ENCODE peak calls at places on chromosome 6, in ten cellular contexts. H is astrocyte of the spinal cord; K is choroid plexus epithelial cell; X is upper lobe of right lung; F is OCI-LY7; P is neural crest cell; M is WTC11; U is neural progenitor cell; A is CD4-positive, alpha-beta T cell; N is activated CD8-positive, alpha-beta T cell treated with anti-CD3 and anti-CD28 coated beads for 36 hours. C is an unnamed sample.

GRCh38 chr6:121951918-121952379 is 447.5 kb upstream of the HSF2 start:
- DNase-seq in N (no peak), P (no peak), K (peak), U (no peak), A (no peak), H (peak), X (no peak), M (no peak), F (no peak), C (no peak)

GRCh38 chr6:133621751-133622150 is 267.2 kb upstream of the TCF21 start:
- DNase-seq in P (no peak), U (no peak), N (no peak), M (no peak), F (no peak), X (no peak), H (peak), K (peak), A (no peak), C (no peak)

GRCh38 chr6:165716886-165717285 is 53.8 kb upstream of the PDE10A start:
- DNase-seq in K (peak), M (no peak), F (no peak), N (no peak), H (no peak), P (no peak), X (no peak), U (no peak), A (no peak), C (no peak)

GRCh38 chr6:46400898-46401297 is 90.4 kb downstream of the RCAN2 start:
- DNase-seq in P (no peak), F (no peak), U (no peak), N (no peak), H (no peak), A (no peak), K (no peak), M (no peak), X (no peak), C (no peak)

GRCh38 chr6:110341671-110342304 is 16.4 kb downstream of the METTL24 start:
- DNase-seq in H (no peak), K (peak), P (peak), N (peak), M (peak), F (peak), A (no peak), X (no peak), U (peak), C (no peak)

GRCh38 chr6:19465760-19466159 is 371.4 kb upstream of the ID4 start:
- DNase-seq in U (no peak), P (no peak), K (peak), X (no peak), N (no peak), H (peak), M (no peak), F (no peak), A (no peak), C (no peak)

GRCh38 chr6:31971279-31971992 is 502 bp downstream of the DXO start:
- DNase-seq in N (no peak), M (no peak), H (peak), U (peak), F (no peak), X (no peak), A (no peak), K (no peak), P (no peak), C (no peak)

GRCh38 chr6:64113703-64114102 is 478.1 kb downstream of the PHF3 start:
- DNase-seq in K (peak), U (no peak), P (no peak), H (no peak), A (no peak), X (no peak), F (no peak), N (no peak), M (no peak), C (no peak)

GRCh38 chr6:159665868-159666635 is 27.0 kb downstream of the SOD2 start:
- DNase-seq in P (no peak), N (no peak), F (no peak), U (no peak), H (no peak), M (no peak), K (no peak), A (no peak), X (no peak), C (no peak)

GRCh38 chr6:21144928-21145327 is 448.6 kb upstream of the SOX4 start:
- DNase-seq in A (no peak), X (no peak), H (no peak), U (no peak), N (no peak), K (no peak), P (no peak), F (no peak), M (no peak), C (no peak)

GRCh38 chr6:52491203-52492069 is 71.3 kb downstream of the EFHC1 start:
- DNase-seq in X (no peak), N (no peak), P (no peak), F (no peak), M (no peak), H (no peak), U (no peak), A (no peak), K (peak), C (peak)

GRCh38 chr6:3455121-3455489 is 1.7 kb downstream of the SLC22A23 start:
- DNase-seq in K (no peak), H (no peak), F (no peak), P (no peak), U (no peak), N (peak), M (no peak), A (peak), X (no peak), C (no peak)

GRCh38 chr6:35522660-35523658 is 10.3 kb upstream of the TULP1 start:
- DNase-seq in K (peak), A (peak), U (peak), M (peak), H (peak), X (peak), N (peak), P (peak), F (peak), C (peak)

GRCh38 chr6:37940074-37940847 is 120.7 kb downstream of the ZFAND3 start:
- DNase-seq in P (no peak), U (no peak), K (peak), N (no peak), M (no peak), A (no peak), X (no peak), H (peak), F (no peak), C (no peak)

GRCh38 chr6:71254323-71254722 is 34.3 kb upstream of the OGFRL1 start:
- DNase-seq in F (peak), U (peak), N (no peak), K (no peak), X (no peak), A (no peak), M (no peak), H (no peak), P (no peak), C (no peak)

GRCh38 chr6:111030008-111031006 is 48.5 kb downstream of the RPF2 start:
- DNase-seq in H (no peak), P (no peak), M (no peak), U (no peak), X (peak), F (no peak), N (no peak), A (no peak), K (peak), C (no peak)

GRCh38 chr6:157346371-157346770 is 23.1 kb upstream of the TMEM242 start:
- DNase-seq in X (no peak), U (no peak), N (no peak), H (no peak), P (no peak), F (no peak), K (no peak), A (no peak), M (no peak), C (no peak)

GRCh38 chr6:47593979-47594378 is 104.4 kb upstream of the ADGRF4 start:
- DNase-seq in H (no peak), A (no peak), N (no peak), X (no peak), K (no peak), F (no peak), U (no peak), P (no peak), M (no peak), C (no peak)

GRCh38 chr6:11772109-11772830 is 6.3 kb downstream of the ADTRP start:
- DNase-seq in P (no peak), H (peak), U (no peak), M (no peak), F (no peak), A (no peak), X (no peak), K (peak), N (no peak), C (no peak)

GRCh38 chr6:166737231-166737630 is 110.2 kb upstream of the RPS6KA2 start:
- DNase-seq in K (no peak), X (no peak), A (no peak), P (no peak), M (no peak), F (no peak), U (no peak), H (no peak), N (no peak), C (no peak)

GRCh38 chr6:46715106-46715505 is 20.1 kb downstream of the PLA2G7 start:
- DNase-seq in M (no peak), K (no peak), N (no peak), U (no peak), X (no peak), P (no peak), F (no peak), H (peak), A (no peak), C (no peak)

GRCh38 chr6:163940705-163941470 is 526.4 kb downstream of the QKI start:
- DNase-seq in U (peak), H (no peak), N (no peak), X (no peak), K (no peak), A (no peak), F (no peak), M (no peak), P (no peak), C (no peak)

GRCh38 chr6:163941471-163941980 is 527.0 kb downstream of the QKI start:
- DNase-seq in M (no peak), K (no peak), F (no peak), N (no peak), X (no peak), U (peak), H (no peak), A (no peak), P (no peak), C (no peak)

GRCh38 chr6:163944897-163945296 is 530.4 kb downstream of the QKI start:
- DNase-seq in N (no peak), U (peak), M (peak), A (no peak), H (no peak), K (no peak), X (no peak), F (no peak), P (no peak), C (no peak)

GRCh38 chr6:163943647-163944395 is 529.3 kb downstream of the QKI start:
- DNase-seq in U (peak), F (no peak), X (no peak), K (peak), H (peak), M (peak), N (no peak), A (no peak), P (peak), C (no peak)

DNA sequence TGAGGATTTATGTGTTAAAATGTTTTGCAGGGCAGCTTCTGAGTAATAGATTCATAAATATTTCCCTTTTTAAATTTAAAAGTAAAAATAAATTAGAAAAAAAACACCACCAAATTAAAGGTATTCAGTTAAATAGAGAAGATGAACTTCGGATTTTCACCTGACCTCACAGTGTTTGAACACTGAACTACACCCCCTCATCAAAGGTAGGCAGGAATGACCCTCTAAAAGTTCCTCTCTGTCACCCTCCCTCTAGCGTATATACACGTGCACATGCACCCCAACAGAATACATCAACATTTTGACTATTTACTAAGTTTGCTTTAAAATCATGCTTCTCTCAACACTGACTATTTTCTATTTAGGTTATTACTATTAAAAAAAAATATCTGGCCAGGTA is 528.3 kb downstream of the QKI start:
- DNase-seq in P (no peak), H (no peak), A (no peak), M (no peak), X (no peak), U (no peak), K (no peak), N (no peak), F (no peak), C (no peak)
- TF ChIP-seq CTCF in P (no peak), H (no peak), A (no peak), M (no peak), X (no peak), U (peak), K (no peak), N (no peak), F (no peak), C (no peak)

GRCh38 chr6:140747114-140747513 is 1372.7 kb upstream of the CITED2 start:
- DNase-seq in N (no peak), U (no peak), H (no peak), K (no peak), M (no peak), P (no peak), F (no peak), A (no peak), X (no peak), C (no peak)
- TF ChIP-seq CTCF in N (no peak), U (no peak), H (no peak), K (no peak), M (no peak), P (no peak), F (no peak), A (no peak), X (no peak), C (no peak)

GRCh38 chr6:89597372-89597771 is 41.2 kb downstream of the LYRM2 start:
- DNase-seq in X (no peak), A (no peak), P (no peak), M (no peak), N (no peak), K (no peak), H (no peak), F (peak), U (no peak), C (no peak)

GRCh38 chr6:89599727-89600126 is 38.8 kb downstream of the LYRM2 start:
- DNase-seq in K (no peak), H (no peak), P (no peak), N (no peak), U (no peak), M (no peak), A (no peak), F (no peak), X (no peak), C (no peak)

GRCh38 chr6:89596056-89596455 is 42.5 kb downstream of the LYRM2 start:
- DNase-seq in N (peak), U (no peak), K (no peak), A (no peak), F (peak), X (no peak), M (no peak), P (no peak), H (no peak), C (peak)

GRCh38 chr6:89596484-89596883 is 42.1 kb downstream of the LYRM2 start:
- DNase-seq in F (no peak), K (no peak), M (no peak), U (no peak), P (no peak), N (peak), X (no peak), A (no peak), H (no peak), C (no peak)

GRCh38 chr6:89597988-89598387 is 40.6 kb downstream of the LYRM2 start:
- DNase-seq in U (no peak), H (peak), N (no peak), X (no peak), A (no peak), M (no peak), F (peak), P (no peak), K (peak), C (no peak)
- TF ChIP-seq CTCF in U (peak), H (no peak), N (no peak), X (peak), A (no peak), M (no peak), F (peak), P (peak), K (peak), C (no peak)

DNA sequence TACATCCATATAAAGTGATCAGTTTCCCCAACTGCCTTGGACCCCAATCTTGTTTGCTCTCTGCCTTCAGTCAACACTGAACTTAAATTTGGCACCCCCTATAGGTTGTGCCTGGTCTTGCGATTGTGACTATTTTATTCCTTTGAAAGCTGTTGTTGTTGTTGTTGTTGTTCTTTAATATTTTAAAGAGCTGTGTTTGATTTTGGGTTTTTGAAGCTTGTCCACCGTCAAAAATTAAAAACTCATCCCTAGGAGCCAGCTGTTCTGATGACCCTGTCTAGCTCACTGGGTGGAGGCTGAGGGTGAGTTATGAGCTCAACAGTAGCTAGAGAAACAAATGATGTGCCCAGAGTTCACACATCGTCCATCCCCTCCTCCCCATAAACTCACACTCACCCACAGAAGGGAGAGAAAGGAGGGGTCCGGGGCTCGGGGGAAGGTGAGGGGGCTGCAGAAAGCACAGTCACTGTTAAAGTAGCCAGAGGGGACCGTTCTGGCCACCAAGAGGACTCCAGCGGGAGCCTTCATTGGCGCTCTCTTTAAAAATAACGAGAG is 4.0 kb downstream of the SIM1 start:
- DNase-seq in H (no peak), X (no peak), U (peak), K (no peak), A (no peak), N (no peak), F (no peak), M (peak), P (no peak), C (peak)
- TF ChIP-seq CTCF in H (peak), X (no peak), U (peak), K (peak), A (no peak), N (no peak), F (peak), M (peak), P (peak), C (no peak)

C was measured in GM13976.